ENCODE peak calls at places on chromosome 20, in six cellular contexts. C, K, I, V, T and F are unnamed samples.

GRCh38 chr20:62758226-62758912 is 37.9 kb upstream of the MRGBP start:
- DNase-seq in C (no peak), K (no peak), I (no peak), V (no peak), T (no peak), F (no peak)

GRCh38 chr20:59811681-59812171 is 121.7 kb downstream of the SYCP2 start:
- DNase-seq in C (no peak), K (no peak), I (no peak), V (no peak), T (no peak), F (no peak)

GRCh38 chr20:25281541-25281991 is 33.7 kb downstream of the PYGB start:
- DNase-seq in C (no peak), K (no peak), I (no peak), V (no peak), T (peak), F (peak)

GRCh38 chr20:31894980-31895675 is 24.7 kb downstream of the TTLL9 start:
- DNase-seq in C (peak), K (peak), I (peak), V (peak), T (peak), F (peak)

GRCh38 chr20:22807646-22808045 is 223.3 kb upstream of the FOXA2 start:
- DNase-seq in C (peak), K (no peak), I (no peak), V (no peak), T (no peak), F (peak)

GRCh38 chr20:11972478-11972877 is 54.8 kb downstream of the BTBD3 start:
- DNase-seq in C (no peak), K (no peak), I (no peak), V (no peak), T (no peak), F (no peak)

GRCh38 chr20:24451428-24451827 is 18.0 kb upstream of the SYNDIG1 start:
- DNase-seq in C (no peak), K (no peak), I (no peak), V (no peak), T (no peak), F (no peak)

GRCh38 chr20:12241065-12241464 is 323.4 kb downstream of the BTBD3 start:
- DNase-seq in C (no peak), K (no peak), I (no peak), V (no peak), T (no peak), F (no peak)

GRCh38 chr20:38930242-38930569 is 4.0 kb downstream of the FAM83D start:
- DNase-seq in C (no peak), K (no peak), I (no peak), V (no peak), T (no peak), F (no peak)

GRCh38 chr20:12053348-12053747 is 135.7 kb downstream of the BTBD3 start:
- DNase-seq in C (no peak), K (no peak), I (peak), V (peak), T (peak), F (peak)

GRCh38 chr20:11777861-11778570 is 139.7 kb upstream of the BTBD3 start:
- DNase-seq in C (no peak), K (no peak), I (no peak), V (peak), T (no peak), F (no peak)

GRCh38 chr20:37445041-37445440 is 76.0 kb upstream of the NNAT start:
- DNase-seq in C (no peak), K (no peak), I (no peak), V (no peak), T (no peak), F (no peak)

GRCh38 chr20:2002365-2002764 is 8.5 kb upstream of the PDYN start:
- DNase-seq in C (no peak), K (no peak), I (no peak), V (no peak), T (no peak), F (no peak)

GRCh38 chr20:18645196-18645745 is 57.4 kb downstream of the DTD1 start:
- DNase-seq in C (no peak), K (no peak), I (no peak), V (no peak), T (no peak), F (no peak)

GRCh38 chr20:884983-885952 is 30.9 kb downstream of the ANGPT4 start:
- DNase-seq in C (no peak), K (peak), I (no peak), V (peak), T (no peak), F (peak)

GRCh38 chr20:11995750-11996567 is 78.3 kb downstream of the BTBD3 start:
- DNase-seq in C (no peak), K (no peak), I (no peak), V (no peak), T (no peak), F (no peak)

GRCh38 chr20:62922451-62922921 is 3.8 kb downstream of the DIDO1 start:
- DNase-seq in C (no peak), K (no peak), I (no peak), V (no peak), T (no peak), F (no peak)

GRCh38 chr20:44489931-44490330 is 14.3 kb downstream of the TTPAL start:
- DNase-seq in C (no peak), K (no peak), I (no peak), V (no peak), T (peak), F (no peak)
- TF ChIP-seq MAX in C (no peak), K (no peak), I (no peak), V (no peak), T (no peak), F (no peak)

GRCh38 chr20:45969712-45970634 is 2.0 kb downstream of the ZNF335 start:
- DNase-seq in C (peak), K (peak), I (peak), V (peak), T (no peak), F (peak)
- H3K4me3 ChIP-seq in C (peak), K (peak), I (no peak), V (no peak), T (peak), F (peak)

GRCh38 chr20:50379049-50379990 is 130.9 kb upstream of the PTPN1 start:
- DNase-seq in C (no peak), K (no peak), I (no peak), V (peak), T (no peak), F (peak)
- TF ChIP-seq MYC in C (no peak), K (no peak), I (no peak), V (no peak), T (no peak), F (peak)

GRCh38 chr20:14223806-14224205 is 113.6 kb downstream of the FLRT3 start:
- DNase-seq in C (no peak), K (no peak), I (no peak), V (no peak), T (no peak), F (no peak)
- TF ChIP-seq MAX in C (no peak), K (no peak), I (no peak), V (no peak), T (no peak), F (no peak)

GRCh38 chr20:50563133-50563944 is 53.2 kb downstream of the PTPN1 start:
- DNase-seq in C (no peak), K (no peak), I (peak), V (no peak), T (no peak), F (no peak)
- H3K4me3 ChIP-seq in C (no peak), K (no peak), I (no peak), V (no peak), T (no peak), F (no peak)

GRCh38 chr20:58192065-58192464 is 36.4 kb downstream of the ANKRD60 start:
- DNase-seq in C (no peak), K (no peak), I (no peak), V (no peak), T (no peak), F (no peak)
- TF ChIP-seq MYC in C (no peak), K (no peak), I (no peak), V (no peak), T (no peak), F (no peak)

DNA sequence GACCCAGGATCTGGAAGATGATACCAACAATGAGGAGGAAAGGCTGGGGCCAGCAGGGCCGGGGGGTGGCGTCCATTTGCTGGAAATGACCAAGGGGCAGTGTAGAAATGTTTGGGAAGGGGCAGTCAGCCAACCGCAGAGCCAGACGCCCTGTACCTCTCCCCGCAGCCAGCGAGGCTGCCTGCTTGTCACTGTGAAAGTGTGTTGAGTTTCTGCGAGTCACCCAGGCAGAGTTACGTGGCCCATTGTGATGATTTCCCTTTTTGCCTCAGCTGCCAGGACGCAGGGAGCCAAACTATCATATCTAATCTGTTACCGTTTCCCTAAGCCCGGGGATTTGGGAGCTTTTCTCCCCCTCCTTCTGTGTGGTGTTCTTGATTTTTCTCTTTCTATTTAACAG is 67.9 kb upstream of the APCDD1L start:
- DNase-seq in C (no peak), K (no peak), I (no peak), V (no peak), T (no peak), F (no peak)
- TF ChIP-seq MAX in C (no peak), K (no peak), I (no peak), V (no peak), T (no peak), F (no peak)

DNA sequence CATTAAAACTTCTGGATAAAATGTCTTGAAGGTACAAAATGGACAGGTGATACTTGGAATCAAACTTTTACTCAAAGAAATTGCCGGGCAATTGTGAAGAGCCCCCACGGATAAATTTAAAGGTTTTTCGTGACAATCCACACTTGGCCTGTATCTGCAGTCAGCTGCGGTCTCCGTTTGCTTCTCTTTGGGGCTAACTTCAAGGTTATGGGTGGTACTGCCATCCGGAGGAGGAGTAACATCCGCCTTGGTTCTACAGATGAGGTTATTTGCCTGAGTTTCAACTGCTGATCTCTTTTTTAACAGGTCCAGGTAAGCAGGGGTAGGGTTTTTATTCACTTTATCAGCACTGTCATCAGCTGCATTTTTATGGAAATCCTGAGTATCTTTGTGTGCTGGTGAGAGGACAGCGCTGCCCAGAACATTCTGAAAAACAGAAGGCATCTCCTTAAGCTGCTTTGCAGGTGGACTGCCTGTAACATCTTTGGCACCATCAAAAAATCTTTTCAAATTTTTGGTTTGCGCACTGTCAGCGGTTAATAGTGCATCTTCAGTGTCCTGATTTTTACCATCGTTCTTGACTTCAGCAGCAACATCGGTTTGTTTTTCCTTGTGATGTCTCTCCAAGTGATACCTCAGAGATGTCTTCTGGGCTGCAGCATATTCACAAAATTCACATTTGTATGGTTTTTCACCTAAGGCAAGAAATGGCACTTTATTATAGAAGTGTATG is 16.9 kb downstream of the ZNF217 start:
- DNase-seq in C (no peak), K (no peak), I (no peak), V (no peak), T (no peak), F (no peak)
- H3K4me3 ChIP-seq in C (no peak), K (no peak), I (no peak), V (no peak), T (no peak), F (no peak)

GRCh38 chr20:56091635-56092180 is 86.4 kb upstream of the CBLN4 start:
- DNase-seq in C (no peak), K (no peak), I (no peak), V (no peak), T (no peak), F (peak)
- TF ChIP-seq MYC in C (no peak), K (no peak), I (no peak), V (no peak), T (no peak), F (no peak)

DNA sequence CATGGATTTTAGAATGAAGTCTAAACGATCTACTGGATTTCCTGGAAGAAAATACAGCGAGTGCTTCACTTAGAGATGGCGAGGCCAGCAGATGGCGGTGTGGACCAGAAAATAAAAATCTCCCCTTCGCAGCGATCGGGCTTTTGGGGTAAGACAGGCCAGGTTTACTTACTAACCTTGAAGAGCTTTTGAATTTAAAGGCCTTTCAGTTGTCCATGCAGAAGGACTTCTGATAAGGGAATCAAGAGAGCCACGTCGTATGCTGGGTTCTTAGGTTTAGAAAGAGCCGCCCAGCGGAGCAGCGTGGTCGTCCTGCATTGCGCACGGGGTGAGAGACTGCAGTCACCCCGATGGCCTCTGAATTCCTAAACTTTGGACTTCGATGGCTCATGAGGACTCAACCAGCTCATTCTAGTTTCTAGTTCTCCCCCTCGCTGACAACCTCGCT is 125.2 kb upstream of the RALGAPA2 start:
- DNase-seq in C (peak), K (peak), I (peak), V (peak), T (no peak), F (peak)
- TF ChIP-seq MAX in C (no peak), K (no peak), I (peak), V (no peak), T (no peak), F (no peak)